ENCODE peak calls at places on chromosomes 13 and 19, in ten cellular contexts. U, D, Q, C, X, Z, G, T, L and H are unnamed samples.
A peak's percentile ranks its signal among the peaks of the same experiment; 100 is the strongest.

GRCh38 chr19:33831835-33832234 is 35.2 kb downstream of the KCTD15 start:
- DNase-seq in Z (peak; percentile 14), C (no peak), T (no peak), D (no peak), G (no peak), L (no peak), X (no peak), Q (no peak), U (no peak), H (no peak)

GRCh38 chr13:47085346-47085745 is 188.5 kb upstream of the HTR2A start:
- DNase-seq in D (no peak), C (no peak), G (no peak), X (peak; percentile 42), U (no peak), L (no peak), T (no peak), Z (no peak), Q (no peak), H (no peak)

GRCh38 chr13:36814465-36814864 is 4.6 kb upstream of the RFXAP start:
- DNase-seq in G (no peak), X (no peak), U (no peak), D (no peak), T (no peak), C (no peak), L (no peak), Q (no peak), Z (no peak), H (no peak)

GRCh38 chr19:55473613-55474012 is 2.8 kb upstream of the ZNF628 start:
- DNase-seq in D (no peak), L (no peak), C (no peak), Z (no peak), G (peak; percentile 49), X (no peak), Q (no peak), T (no peak), U (no peak), H (no peak)

GRCh38 chr19:57016491-57016890 is 103.3 kb upstream of the USP29 start:
- DNase-seq in U (no peak), L (no peak), X (no peak), C (no peak), Z (no peak), G (no peak), T (no peak), D (no peak), Q (no peak), H (no peak)

GRCh38 chr19:43997631-43998290 is 5.0 kb upstream of the ZNF230 start:
- DNase-seq in Q (peak; percentile 9), C (no peak), U (no peak), L (no peak), D (no peak), T (no peak), X (peak; percentile 46), G (no peak), Z (no peak), H (no peak)

GRCh38 chr19:49073514-49074378 is 1.2 kb upstream of the KCNA7 start:
- DNase-seq in C (no peak), T (no peak), D (peak; percentile 46), Q (no peak), X (no peak), U (no peak), L (no peak), Z (no peak), G (peak; percentile 60), H (no peak)

GRCh38 chr19:21023901-21024300 is 3.4 kb downstream of the ZNF430 start:
- DNase-seq in C (no peak), Z (no peak), U (no peak), T (no peak), D (no peak), Q (no peak), L (no peak), X (peak; percentile 19), G (no peak), H (no peak)

GRCh38 chr19:48922548-48923490 is 10.7 kb upstream of the DHDH start:
- DNase-seq in X (no peak), L (no peak), Z (no peak), T (no peak), Q (no peak), G (no peak), C (no peak), D (no peak), U (no peak), H (no peak)

GRCh38 chr19:16091546-16092475 is 15.5 kb downstream of the TPM4 start:
- DNase-seq in L (no peak), Q (no peak), T (no peak), X (no peak), D (no peak), G (no peak), Z (no peak), U (no peak), C (no peak), H (no peak)

GRCh38 chr13:32553720-32554119 is 15.1 kb upstream of the N4BP2L2 start:
- DNase-seq in C (no peak), L (no peak), X (no peak), T (peak; percentile 38), Z (no peak), U (no peak), Q (no peak), D (no peak), G (no peak), H (no peak)

GRCh38 chr13:32549788-32550187 is 11.2 kb upstream of the N4BP2L2 start:
- DNase-seq in D (no peak), C (no peak), Q (no peak), G (no peak), X (no peak), T (no peak), L (no peak), Z (no peak), U (no peak), H (no peak)

GRCh38 chr13:32555613-32556012 is 17.0 kb upstream of the N4BP2L2 start:
- DNase-seq in U (no peak), D (no peak), L (no peak), Q (no peak), Z (no peak), X (no peak), G (no peak), C (no peak), T (no peak), H (no peak)
- TF ChIP-seq CTCF in U (no peak), D (no peak), L (no peak), Q (no peak), Z (no peak), X (no peak), G (no peak), C (no peak), T (no peak), H (no peak)

DNA sequence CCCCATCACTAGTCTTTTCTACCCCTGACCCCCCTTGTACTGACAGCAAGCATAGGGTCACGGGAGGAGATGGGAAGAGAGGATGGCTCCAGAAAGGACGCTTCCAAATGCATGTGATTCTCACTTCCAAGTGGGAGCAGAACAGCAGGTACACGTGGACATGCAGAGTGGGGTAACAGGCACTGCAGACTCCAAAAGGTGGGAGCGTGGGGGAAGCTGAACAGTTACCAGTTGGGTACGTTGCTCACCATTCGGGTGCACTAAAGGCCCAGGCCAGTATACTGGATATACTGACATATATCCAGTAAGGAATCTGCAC is 2.3 kb upstream of the ETV2 start:
- DNase-seq in X (no peak), Z (no peak), L (no peak), T (no peak), D (no peak), C (no peak), Q (no peak), U (no peak), G (no peak), H (no peak)
- TF ChIP-seq CTCF in X (no peak), Z (no peak), L (no peak), T (no peak), D (no peak), C (no peak), Q (no peak), U (no peak), G (no peak), H (no peak)

DNA sequence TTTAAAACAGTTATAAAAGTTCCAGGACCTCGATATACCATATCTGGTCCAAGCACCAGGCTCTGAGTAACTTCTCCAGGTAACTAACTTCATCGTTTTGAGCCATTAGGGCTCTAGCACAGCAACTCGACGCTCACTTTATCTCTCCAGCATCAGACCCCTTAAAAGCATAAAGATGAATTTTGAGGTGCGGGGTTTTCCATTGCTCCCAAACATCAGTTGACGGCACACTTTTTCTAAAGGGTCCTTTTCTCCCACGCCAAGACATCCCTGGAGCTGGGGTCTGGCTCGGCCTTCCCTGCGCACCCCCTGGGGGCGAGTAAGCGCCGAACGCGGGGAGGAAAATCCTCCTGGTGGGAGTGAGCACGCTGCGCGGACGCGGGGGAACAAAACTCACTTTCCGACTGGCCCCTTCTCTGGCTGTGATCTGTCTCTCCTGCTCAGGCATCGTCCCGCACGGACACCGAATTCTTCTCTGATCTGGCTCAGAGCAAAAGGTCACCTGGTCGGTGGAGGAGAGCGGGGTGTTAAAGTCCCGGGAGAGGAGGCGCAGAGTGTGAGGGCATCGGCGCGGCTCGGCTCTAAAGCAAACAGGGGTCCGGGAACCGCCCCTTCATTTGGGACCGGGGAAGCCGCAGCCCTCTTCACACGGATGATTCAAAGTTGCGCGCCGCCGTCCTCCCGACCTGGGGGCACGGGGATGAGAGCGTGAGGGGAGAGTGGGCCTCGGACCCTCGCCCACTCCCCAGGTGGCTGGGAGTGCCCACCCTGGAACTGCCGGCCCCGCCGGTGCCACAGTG is at the start of gene ATP7B:
- DNase-seq in Z (no peak), X (no peak), Q (peak; percentile 15), U (peak; percentile 43), C (peak; percentile 28), D (peak; percentile 39), T (peak; percentile 18), G (peak; percentile 78), L (no peak), H (peak; percentile 57)
- TF ChIP-seq CTCF in Z (no peak), X (peak; percentile 21), Q (no peak), U (no peak), C (peak; percentile 47), D (no peak), T (no peak), G (peak; percentile 12), L (peak; percentile 30), H (no peak)

GRCh38 chr13:88541993-88542392 is 870.8 kb downstream of the SLITRK5 start:
- DNase-seq in C (no peak), X (no peak), U (no peak), T (no peak), D (no peak), Q (no peak), L (no peak), G (no peak), Z (no peak), H (no peak)
- TF ChIP-seq CTCF in C (no peak), X (no peak), U (no peak), T (no peak), D (no peak), Q (no peak), L (no peak), G (no peak), Z (no peak), H (no peak)

GRCh38 chr19:3801412-3802096 is 15.4 kb upstream of the MATK start:
- DNase-seq in L (peak; percentile 34), Z (peak; percentile 36), U (peak; percentile 53), T (peak; percentile 50), D (peak; percentile 83), G (peak; percentile 72), X (peak; percentile 2), Q (peak; percentile 46), C (no peak), H (peak; percentile 69)
- TF ChIP-seq CTCF in L (peak; percentile 24), Z (no peak), U (no peak), T (no peak), D (no peak), G (peak; percentile 43), X (peak; percentile 43), Q (no peak), C (peak; percentile 40), H (no peak)